ENCODE peak calls at places on chromosomes 5 and 9, in nine cellular contexts. Q is stimulated activated CD4-positive, alpha-beta T cell treated with anti-CD3 and anti-CD28 coated beads, Interleukin-2, amount 100 ng/mL, for 48 hours; Y is heart left ventricle; I is H54; W is HEK293T; F is activated T-helper 2 cell treated with anti-CD3 and anti-CD28 coated beads, Interferon-gamma antibody, Interleukin-2, Interleukin-4, amounts not matched to agents 10 μg/mL and 5 μg/mL and 100 μg/mL, durations not matched to agents 14 hours and 24 hours and 36 hours; O is immature natural killer cell; S is adipocyte; P is retina. C is an unnamed sample.

GRCh38 chr5:116375926-116376325 is 198.7 kb downstream of the SEMA6A start:
- DNase-seq in Q (no peak), Y (no peak), I (no peak), W (no peak), F (no peak), O (no peak), S (no peak), P (no peak), C (no peak)

GRCh38 chr5:83509535-83509934 is 38.0 kb downstream of the VCAN start:
- DNase-seq in Q (no peak), Y (peak; percentile 63), I (no peak), W (peak; percentile 23), F (no peak), O (no peak), S (peak; percentile 61), P (no peak), C (peak; percentile 46)

GRCh38 chr5:180343110-180343845 is 9.9 kb downstream of the GFPT2 start:
- DNase-seq in Q (no peak), Y (no peak), I (peak; percentile 64), W (no peak), F (no peak), O (no peak), S (peak; percentile 19), P (peak; percentile 54), C (peak; percentile 96)

GRCh38 chr5:50799596-50799995 is 133.2 kb downstream of the PARP8 start:
- DNase-seq in Q (no peak), Y (no peak), I (no peak), W (no peak), F (no peak), O (no peak), S (no peak), P (no peak), C (no peak)

GRCh38 chr9:110278080-110278707 is 21.9 kb upstream of the TXN start:
- DNase-seq in Q (no peak), Y (no peak), I (no peak), W (no peak), F (no peak), O (no peak), S (no peak), P (no peak), C (no peak)

GRCh38 chr9:127154390-127155191 is 32.2 kb upstream of the ANGPTL2 start:
- DNase-seq in Q (peak; percentile 20), Y (peak; percentile 81), I (no peak), W (no peak), F (no peak), O (no peak), S (peak; percentile 83), P (no peak), C (peak; percentile 79)

GRCh38 chr9:37407468-37407867 is 15.0 kb upstream of the GRHPR start:
- DNase-seq in Q (no peak), Y (no peak), I (no peak), W (no peak), F (no peak), O (no peak), S (peak; percentile 11), P (no peak), C (no peak)

GRCh38 chr5:77180167-77181081 is 30.1 kb upstream of the PDE8B start:
- DNase-seq in Q (no peak), Y (peak; percentile 23), I (no peak), W (no peak), F (no peak), O (no peak), S (peak; percentile 30), P (peak; percentile 60), C (no peak)

GRCh38 chr5:131640043-131640856 is 5.2 kb upstream of the RAPGEF6 start:
- DNase-seq in Q (peak; percentile 40), Y (no peak), I (peak; percentile 17), W (no peak), F (no peak), O (no peak), S (peak; percentile 9), P (no peak), C (peak; percentile 61)

GRCh38 chr5:67133781-67134180 is 62.8 kb downstream of the CD180 start:
- DNase-seq in Q (no peak), Y (no peak), I (no peak), W (no peak), F (no peak), O (no peak), S (no peak), P (no peak), C (no peak)

GRCh38 chr5:67105270-67105669 is 91.3 kb downstream of the CD180 start:
- DNase-seq in Q (no peak), Y (no peak), I (no peak), W (no peak), F (no peak), O (no peak), S (no peak), P (no peak), C (no peak)

GRCh38 chr9:19028835-19029451 is 4.1 kb downstream of the SAXO1 start:
- DNase-seq in Q (peak; percentile 11), Y (peak; percentile 38), I (peak; percentile 61), W (peak; percentile 86), F (no peak), O (no peak), S (peak; percentile 90), P (peak; percentile 61), C (peak; percentile 77)

GRCh38 chr5:36685631-36686147 is 79.3 kb downstream of the SLC1A3 start:
- DNase-seq in Q (no peak), Y (no peak), I (no peak), W (no peak), F (no peak), O (no peak), S (peak; percentile 24), P (no peak), C (peak; percentile 69)

GRCh38 chr9:33942471-33943083 is 106.1 kb downstream of the UBAP2 start:
- DNase-seq in Q (no peak), Y (no peak), I (peak; percentile 28), W (no peak), F (no peak), O (no peak), S (peak; percentile 91), P (no peak), C (peak; percentile 77)

GRCh38 chr5:138654281-138654867 is 79.2 kb upstream of the HSPA9 start:
- DNase-seq in Q (peak; percentile 44), Y (no peak), I (peak; percentile 44), W (no peak), F (peak; percentile 53), O (peak; percentile 77), S (no peak), P (no peak), C (peak; percentile 75)

GRCh38 chr5:137022043-137022442 is 477.1 kb downstream of the SPOCK1 start:
- DNase-seq in Q (no peak), Y (peak; percentile 44), I (no peak), W (no peak), F (no peak), O (no peak), S (no peak), P (no peak), C (peak; percentile 21)

GRCh38 chr9:82601272-82601835 is 461.6 kb downstream of the RASEF start:
- DNase-seq in Q (no peak), Y (no peak), I (no peak), W (no peak), F (no peak), O (no peak), S (peak; percentile 78), P (peak; percentile 25), C (peak; percentile 36)

GRCh38 chr5:65126192-65126591 is 355.5 kb downstream of the ADAMTS6 start:
- DNase-seq in Q (no peak), Y (no peak), I (no peak), W (no peak), F (no peak), O (no peak), S (peak; percentile 37), P (peak; percentile 57), C (peak; percentile 75)

GRCh38 chr9:98101868-98102273 is 17.2 kb downstream of the TRIM14 start:
- DNase-seq in Q (peak; percentile 54), Y (no peak), I (no peak), W (no peak), F (peak; percentile 84), O (peak; percentile 89), S (no peak), P (peak; percentile 38), C (no peak)

GRCh38 chr9:105679406-105680022 is 14.8 kb upstream of the TMEM38B start:
- DNase-seq in Q (no peak), Y (no peak), I (no peak), W (no peak), F (no peak), O (no peak), S (no peak), P (no peak), C (no peak)

GRCh38 chr5:39668980-39669379 is 244.2 kb upstream of the DAB2 start:
- DNase-seq in Q (no peak), Y (no peak), I (no peak), W (no peak), F (no peak), O (no peak), S (no peak), P (no peak), C (no peak)

GRCh38 chr9:133351908-133352634 is 4.1 kb downstream of the RPL7A start:
- DNase-seq in Q (no peak), Y (no peak), I (peak; percentile 58), W (peak; percentile 57), F (no peak), O (no peak), S (peak; percentile 59), P (no peak), C (peak; percentile 81)

GRCh38 chr9:113345165-113345564 is 4.2 kb upstream of the BSPRY start:
- DNase-seq in Q (no peak), Y (no peak), I (no peak), W (no peak), F (no peak), O (no peak), S (no peak), P (no peak), C (no peak)

GRCh38 chr5:50441479-50441815 is 359 bp upstream of the EMB start:
- DNase-seq in Q (no peak), Y (no peak), I (no peak), W (no peak), F (no peak), O (no peak), S (no peak), P (no peak), C (no peak)

GRCh38 chr9:69012690-69013403 is 1.1 kb downstream of the PRKACG start:
- DNase-seq in Q (no peak), Y (no peak), I (no peak), W (no peak), F (no peak), O (no peak), S (no peak), P (no peak), C (no peak)

GRCh38 chr5:176899296-176899891 is at the start of gene HK3:
- DNase-seq in Q (no peak), Y (no peak), I (no peak), W (no peak), F (no peak), O (no peak), S (no peak), P (no peak), C (no peak)

GRCh38 chr9:8762676-8763075 is 963.1 kb upstream of the DMAC1 start:
- DNase-seq in Q (no peak), Y (no peak), I (no peak), W (peak; percentile 18), F (no peak), O (no peak), S (no peak), P (no peak), C (no peak)

GRCh38 chr9:136578915-136579637 is 33.2 kb upstream of the NOTCH1 start:
- DNase-seq in Q (no peak), Y (no peak), I (no peak), W (peak; percentile 36), F (no peak), O (no peak), S (no peak), P (peak; percentile 49), C (no peak)

GRCh38 chr9:2013688-2014087 is 1.5 kb upstream of the SMARCA2 start:
- DNase-seq in Q (no peak), Y (no peak), I (no peak), W (no peak), F (no peak), O (no peak), S (peak; percentile 72), P (no peak), C (peak; percentile 69)

GRCh38 chr5:142544946-142545652 is 140.8 kb downstream of the FGF1 start:
- DNase-seq in Q (no peak), Y (no peak), I (no peak), W (no peak), F (no peak), O (no peak), S (peak; percentile 36), P (no peak), C (peak; percentile 29)

GRCh38 chr9:108186996-108187395 is 668.8 kb downstream of the ACTL7B start:
- DNase-seq in Q (no peak), Y (peak; percentile 60), I (no peak), W (no peak), F (no peak), O (no peak), S (peak; percentile 50), P (no peak), C (peak; percentile 72)

C was measured in fibroblast of mammary gland.